ENCODE peak calls at places on chromosomes 12 and 14, in nine cellular contexts. One of them, this sample, is unnamed.
A peak's percentile ranks its signal among the peaks of the same experiment; 100 is the strongest.

GRCh38 chr12:3293446-3294161 is 197.4 kb upstream of the PRMT8 start:
- DNase-seq in RWPE1: peak; percentile 49
- DNase-seq in neuronal stem cell: no peak
- DNase-seq in uterus: no peak
- DNase-seq in C1 segment of cervical spinal cord: no peak
- DNase-seq in NCI-H2081: no peak
- DNase-seq in cardiac muscle cell: no peak
- DNase-seq in NCI-H1417: no peak
- DNase-seq in CD4-positive, alpha-beta T cell: no peak
- DNase-seq in this sample: no peak

GRCh38 chr14:55111122-55111705 is 17.8 kb upstream of the LGALS3 start:
- DNase-seq in cardiac muscle cell: no peak
- DNase-seq in NCI-H1417: no peak
- DNase-seq in NCI-H2081: no peak
- DNase-seq in CD4-positive, alpha-beta T cell: no peak
- DNase-seq in uterus: no peak
- DNase-seq in RWPE1: no peak
- DNase-seq in neuronal stem cell: no peak
- DNase-seq in C1 segment of cervical spinal cord: no peak
- DNase-seq in this sample: no peak

GRCh38 chr12:113302466-113302865 is 32.4 kb downstream of the SLC8B1 start:
- DNase-seq in CD4-positive, alpha-beta T cell: no peak
- DNase-seq in neuronal stem cell: no peak
- DNase-seq in uterus: no peak
- DNase-seq in NCI-H2081: no peak
- DNase-seq in C1 segment of cervical spinal cord: no peak
- DNase-seq in RWPE1: no peak
- DNase-seq in cardiac muscle cell: no peak
- DNase-seq in NCI-H1417: no peak
- DNase-seq in this sample: no peak

GRCh38 chr12:24608108-24608507 is 340.8 kb downstream of the BCAT1 start:
- DNase-seq in NCI-H1417: no peak
- DNase-seq in CD4-positive, alpha-beta T cell: no peak
- DNase-seq in cardiac muscle cell: no peak
- DNase-seq in RWPE1: no peak
- DNase-seq in neuronal stem cell: no peak
- DNase-seq in C1 segment of cervical spinal cord: no peak
- DNase-seq in NCI-H2081: no peak
- DNase-seq in uterus: no peak
- DNase-seq in this sample: no peak

GRCh38 chr14:93263416-93263815 is 56.4 kb downstream of the UBR7 start:
- DNase-seq in NCI-H1417: no peak
- DNase-seq in neuronal stem cell: no peak
- DNase-seq in RWPE1: no peak
- DNase-seq in NCI-H2081: no peak
- DNase-seq in CD4-positive, alpha-beta T cell: no peak
- DNase-seq in uterus: no peak
- DNase-seq in cardiac muscle cell: no peak
- DNase-seq in C1 segment of cervical spinal cord: no peak
- DNase-seq in this sample: no peak

GRCh38 chr12:109982211-109982610 is 14.0 kb downstream of the GIT2 start:
- DNase-seq in C1 segment of cervical spinal cord: no peak
- DNase-seq in neuronal stem cell: no peak
- DNase-seq in cardiac muscle cell: no peak
- DNase-seq in RWPE1: no peak
- DNase-seq in NCI-H2081: no peak
- DNase-seq in CD4-positive, alpha-beta T cell: no peak
- DNase-seq in NCI-H1417: no peak
- DNase-seq in uterus: no peak
- DNase-seq in this sample: no peak

GRCh38 chr14:93538411-93538810 is 107.7 kb downstream of the UNC79 start:
- DNase-seq in RWPE1: peak; percentile 25
- DNase-seq in neuronal stem cell: no peak
- DNase-seq in uterus: no peak
- DNase-seq in NCI-H1417: no peak
- DNase-seq in C1 segment of cervical spinal cord: no peak
- DNase-seq in cardiac muscle cell: peak; percentile 5
- DNase-seq in NCI-H2081: peak; percentile 24
- DNase-seq in CD4-positive, alpha-beta T cell: no peak
- DNase-seq in this sample: no peak

GRCh38 chr14:99001241-99001640 is 270.8 kb downstream of the BCL11B start:
- DNase-seq in C1 segment of cervical spinal cord: no peak
- DNase-seq in NCI-H1417: no peak
- DNase-seq in neuronal stem cell: no peak
- DNase-seq in cardiac muscle cell: no peak
- DNase-seq in CD4-positive, alpha-beta T cell: no peak
- DNase-seq in RWPE1: no peak
- DNase-seq in uterus: no peak
- DNase-seq in NCI-H2081: no peak
- DNase-seq in this sample: no peak

GRCh38 chr12:179131-179884 is 34.6 kb downstream of the SLC6A12 start:
- DNase-seq in CD4-positive, alpha-beta T cell: no peak
- DNase-seq in NCI-H2081: peak; percentile 95
- DNase-seq in cardiac muscle cell: no peak
- DNase-seq in C1 segment of cervical spinal cord: no peak
- DNase-seq in RWPE1: no peak
- DNase-seq in NCI-H1417: peak; percentile 20
- DNase-seq in uterus: no peak
- DNase-seq in neuronal stem cell: no peak
- DNase-seq in this sample: no peak

GRCh38 chr12:60257063-60257462 is 661.2 kb downstream of the SLC16A7 start:
- DNase-seq in CD4-positive, alpha-beta T cell: no peak
- DNase-seq in NCI-H1417: no peak
- DNase-seq in neuronal stem cell: no peak
- DNase-seq in NCI-H2081: no peak
- DNase-seq in C1 segment of cervical spinal cord: no peak
- DNase-seq in RWPE1: peak; percentile 33
- DNase-seq in cardiac muscle cell: peak; percentile 54
- DNase-seq in uterus: no peak
- DNase-seq in this sample: no peak

GRCh38 chr12:7155471-7156034 is 25.4 kb downstream of the CLSTN3 start:
- DNase-seq in NCI-H2081: peak; percentile 43
- DNase-seq in NCI-H1417: peak; percentile 57
- DNase-seq in CD4-positive, alpha-beta T cell: no peak
- DNase-seq in neuronal stem cell: no peak
- DNase-seq in C1 segment of cervical spinal cord: no peak
- DNase-seq in cardiac muscle cell: peak; percentile 58
- DNase-seq in uterus: no peak
- DNase-seq in RWPE1: peak; percentile 45
- DNase-seq in this sample: no peak

GRCh38 chr12:101566318-101566717 is 28.5 kb upstream of the MYBPC1 start:
- DNase-seq in C1 segment of cervical spinal cord: no peak
- DNase-seq in uterus: no peak
- DNase-seq in RWPE1: no peak
- DNase-seq in CD4-positive, alpha-beta T cell: no peak
- DNase-seq in cardiac muscle cell: no peak
- DNase-seq in NCI-H2081: no peak
- DNase-seq in neuronal stem cell: peak; percentile 8
- DNase-seq in NCI-H1417: no peak
- DNase-seq in this sample: no peak

GRCh38 chr12:108629824-108630476 is 3.7 kb downstream of the SELPLG start:
- DNase-seq in uterus: peak; percentile 77
- DNase-seq in NCI-H2081: no peak
- DNase-seq in RWPE1: peak; percentile 87
- DNase-seq in NCI-H1417: no peak
- DNase-seq in neuronal stem cell: no peak
- DNase-seq in CD4-positive, alpha-beta T cell: no peak
- DNase-seq in C1 segment of cervical spinal cord: no peak
- DNase-seq in cardiac muscle cell: no peak
- DNase-seq in this sample: peak; percentile 74

GRCh38 chr12:2277492-2278153 is 224.8 kb downstream of the CACNA1C start:
- DNase-seq in RWPE1: no peak
- DNase-seq in cardiac muscle cell: no peak
- DNase-seq in neuronal stem cell: no peak
- DNase-seq in CD4-positive, alpha-beta T cell: no peak
- DNase-seq in uterus: no peak
- DNase-seq in C1 segment of cervical spinal cord: no peak
- DNase-seq in NCI-H2081: no peak
- DNase-seq in NCI-H1417: no peak
- DNase-seq in this sample: no peak

GRCh38 chr14:52355526-52355925 is 41.4 kb downstream of the PTGER2 start:
- DNase-seq in uterus: no peak
- DNase-seq in NCI-H2081: no peak
- DNase-seq in C1 segment of cervical spinal cord: no peak
- DNase-seq in NCI-H1417: no peak
- DNase-seq in cardiac muscle cell: no peak
- DNase-seq in RWPE1: no peak
- DNase-seq in neuronal stem cell: no peak
- DNase-seq in CD4-positive, alpha-beta T cell: no peak
- DNase-seq in this sample: no peak

GRCh38 chr14:83714141-83714540 is 1815.8 kb upstream of the FLRT2 start:
- DNase-seq in NCI-H2081: no peak
- DNase-seq in cardiac muscle cell: no peak
- DNase-seq in CD4-positive, alpha-beta T cell: no peak
- DNase-seq in neuronal stem cell: no peak
- DNase-seq in uterus: no peak
- DNase-seq in C1 segment of cervical spinal cord: no peak
- DNase-seq in RWPE1: no peak
- DNase-seq in NCI-H1417: no peak
- DNase-seq in this sample: no peak

GRCh38 chr14:67971627-67972625 is 152.3 kb downstream of the RAD51B start:
- DNase-seq in cardiac muscle cell: no peak
- DNase-seq in NCI-H1417: peak; percentile 72
- DNase-seq in RWPE1: peak; percentile 17
- DNase-seq in neuronal stem cell: no peak
- DNase-seq in C1 segment of cervical spinal cord: no peak
- DNase-seq in uterus: no peak
- DNase-seq in CD4-positive, alpha-beta T cell: no peak
- DNase-seq in NCI-H2081: peak; percentile 10
- DNase-seq in this sample: no peak

GRCh38 chr12:79252358-79253075 is 387.9 kb downstream of the SYT1 start:
- DNase-seq in uterus: no peak
- DNase-seq in cardiac muscle cell: no peak
- DNase-seq in RWPE1: no peak
- DNase-seq in C1 segment of cervical spinal cord: no peak
- DNase-seq in CD4-positive, alpha-beta T cell: no peak
- DNase-seq in NCI-H1417: no peak
- DNase-seq in neuronal stem cell: no peak
- DNase-seq in NCI-H2081: no peak
- DNase-seq in this sample: no peak

GRCh38 chr14:68607852-68608232 is 185.0 kb downstream of the ZFP36L1 start:
- DNase-seq in C1 segment of cervical spinal cord: no peak
- DNase-seq in NCI-H2081: no peak
- DNase-seq in neuronal stem cell: no peak
- DNase-seq in NCI-H1417: no peak
- DNase-seq in CD4-positive, alpha-beta T cell: no peak
- DNase-seq in cardiac muscle cell: no peak
- DNase-seq in RWPE1: no peak
- DNase-seq in uterus: peak; percentile 27
- DNase-seq in this sample: no peak

GRCh38 chr12:103905730-103906349 is 24.4 kb upstream of the HSP90B1 start:
- DNase-seq in uterus: no peak
- DNase-seq in C1 segment of cervical spinal cord: no peak
- DNase-seq in RWPE1: no peak
- DNase-seq in NCI-H1417: no peak
- DNase-seq in NCI-H2081: no peak
- DNase-seq in CD4-positive, alpha-beta T cell: no peak
- DNase-seq in cardiac muscle cell: no peak
- DNase-seq in neuronal stem cell: no peak
- DNase-seq in this sample: no peak

GRCh38 chr14:22974530-22975313 is 7.6 kb downstream of the AJUBA start:
- DNase-seq in NCI-H1417: no peak
- DNase-seq in neuronal stem cell: no peak
- DNase-seq in CD4-positive, alpha-beta T cell: no peak
- DNase-seq in uterus: no peak
- DNase-seq in C1 segment of cervical spinal cord: no peak
- DNase-seq in cardiac muscle cell: no peak
- DNase-seq in RWPE1: no peak
- DNase-seq in NCI-H2081: no peak
- DNase-seq in this sample: no peak

GRCh38 chr14:69481815-69482568 is 2.5 kb upstream of the PLEKHD1 start:
- DNase-seq in NCI-H2081: no peak
- DNase-seq in RWPE1: no peak
- DNase-seq in NCI-H1417: no peak
- DNase-seq in CD4-positive, alpha-beta T cell: no peak
- DNase-seq in C1 segment of cervical spinal cord: no peak
- DNase-seq in neuronal stem cell: no peak
- DNase-seq in uterus: no peak
- DNase-seq in cardiac muscle cell: no peak
- DNase-seq in this sample: no peak

GRCh38 chr14:102472815-102473158 is 36.8 kb downstream of the ANKRD9 start:
- DNase-seq in NCI-H2081: no peak
- DNase-seq in RWPE1: no peak
- DNase-seq in NCI-H1417: no peak
- DNase-seq in neuronal stem cell: no peak
- DNase-seq in C1 segment of cervical spinal cord: peak; percentile 28
- DNase-seq in uterus: no peak
- DNase-seq in CD4-positive, alpha-beta T cell: no peak
- DNase-seq in cardiac muscle cell: no peak
- DNase-seq in this sample: no peak

GRCh38 chr12:69044887-69045286 is 111.9 kb upstream of the CPM start:
- DNase-seq in neuronal stem cell: no peak
- DNase-seq in uterus: no peak
- DNase-seq in NCI-H2081: no peak
- DNase-seq in RWPE1: peak; percentile 30
- DNase-seq in C1 segment of cervical spinal cord: no peak
- DNase-seq in NCI-H1417: no peak
- DNase-seq in CD4-positive, alpha-beta T cell: no peak
- DNase-seq in cardiac muscle cell: no peak
- DNase-seq in this sample: no peak

GRCh38 chr12:54549774-54550451 is 512 bp downstream of the PDE1B start:
- DNase-seq in NCI-H2081: no peak
- DNase-seq in uterus: no peak
- DNase-seq in C1 segment of cervical spinal cord: no peak
- DNase-seq in cardiac muscle cell: no peak
- DNase-seq in neuronal stem cell: no peak
- DNase-seq in CD4-positive, alpha-beta T cell: peak; percentile 3
- DNase-seq in NCI-H1417: peak; percentile 71
- DNase-seq in RWPE1: peak; percentile 18
- DNase-seq in this sample: no peak

GRCh38 chr14:64930085-64930843 is 12.3 kb downstream of the GPX2 start:
- DNase-seq in uterus: no peak
- DNase-seq in C1 segment of cervical spinal cord: no peak
- DNase-seq in CD4-positive, alpha-beta T cell: no peak
- DNase-seq in NCI-H2081: no peak
- DNase-seq in neuronal stem cell: no peak
- DNase-seq in NCI-H1417: no peak
- DNase-seq in cardiac muscle cell: no peak
- DNase-seq in RWPE1: no peak
- DNase-seq in this sample: no peak